ENCODE peak calls at places on chromosome 1, in eight cellular contexts. One of them, this sample, is unnamed.

GRCh38 chr1:94425821-94426484 is 7.8 kb downstream of the ABCD3 start:
- DNase-seq in DMS79 treated with DMSO at 0.1 percent for 48 hours: peak
- DNase-seq in GM20000: no peak
- DNase-seq in hypothalamus: no peak
- DNase-seq in stimulated activated CD4-positive, alpha-beta T cell treated with anti-CD3 and anti-CD28 coated beads, Interleukin-1b, Interleukin-23, amount 100 ng/mL, for 4 hours: no peak
- DNase-seq in CD8-positive, alpha-beta memory T cell: no peak
- DNase-seq in HFFc6: no peak
- DNase-seq in EL: no peak
- DNase-seq in this sample: no peak

GRCh38 chr1:43239484-43239883 is 30.3 kb upstream of the TMEM125 start:
- DNase-seq in DMS79 treated with DMSO at 0.1 percent for 48 hours: no peak
- DNase-seq in GM20000: peak
- DNase-seq in hypothalamus: no peak
- DNase-seq in stimulated activated CD4-positive, alpha-beta T cell treated with anti-CD3 and anti-CD28 coated beads, Interleukin-1b, Interleukin-23, amount 100 ng/mL, for 4 hours: no peak
- DNase-seq in CD8-positive, alpha-beta memory T cell: no peak
- DNase-seq in HFFc6: no peak
- DNase-seq in EL: no peak
- DNase-seq in this sample: no peak

GRCh38 chr1:93681549-93682412 is at the start of gene BCAR3:
- DNase-seq in DMS79 treated with DMSO at 0.1 percent for 48 hours: peak
- DNase-seq in GM20000: peak
- DNase-seq in hypothalamus: peak
- DNase-seq in stimulated activated CD4-positive, alpha-beta T cell treated with anti-CD3 and anti-CD28 coated beads, Interleukin-1b, Interleukin-23, amount 100 ng/mL, for 4 hours: no peak
- DNase-seq in CD8-positive, alpha-beta memory T cell: no peak
- DNase-seq in HFFc6: peak
- DNase-seq in EL: peak
- DNase-seq in this sample: peak

GRCh38 chr1:241074507-241074906 is 282.5 kb downstream of the RGS7 start:
- DNase-seq in DMS79 treated with DMSO at 0.1 percent for 48 hours: no peak
- DNase-seq in GM20000: no peak
- DNase-seq in hypothalamus: no peak
- DNase-seq in stimulated activated CD4-positive, alpha-beta T cell treated with anti-CD3 and anti-CD28 coated beads, Interleukin-1b, Interleukin-23, amount 100 ng/mL, for 4 hours: no peak
- DNase-seq in CD8-positive, alpha-beta memory T cell: no peak
- DNase-seq in HFFc6: no peak
- DNase-seq in EL: peak
- DNase-seq in this sample: no peak

GRCh38 chr1:226677121-226678020 is 61.7 kb downstream of the ITPKB start:
- DNase-seq in DMS79 treated with DMSO at 0.1 percent for 48 hours: no peak
- DNase-seq in GM20000: no peak
- DNase-seq in hypothalamus: peak
- DNase-seq in stimulated activated CD4-positive, alpha-beta T cell treated with anti-CD3 and anti-CD28 coated beads, Interleukin-1b, Interleukin-23, amount 100 ng/mL, for 4 hours: peak
- DNase-seq in CD8-positive, alpha-beta memory T cell: peak
- DNase-seq in HFFc6: peak
- DNase-seq in EL: peak
- DNase-seq in this sample: no peak

GRCh38 chr1:165637427-165637826 is 6.4 kb downstream of the MGST3 start:
- DNase-seq in DMS79 treated with DMSO at 0.1 percent for 48 hours: no peak
- DNase-seq in GM20000: no peak
- DNase-seq in hypothalamus: no peak
- DNase-seq in stimulated activated CD4-positive, alpha-beta T cell treated with anti-CD3 and anti-CD28 coated beads, Interleukin-1b, Interleukin-23, amount 100 ng/mL, for 4 hours: no peak
- DNase-seq in CD8-positive, alpha-beta memory T cell: no peak
- DNase-seq in HFFc6: peak
- DNase-seq in EL: peak
- DNase-seq in this sample: no peak

GRCh38 chr1:213658508-213658907 is 329.3 kb upstream of the PROX1 start:
- DNase-seq in DMS79 treated with DMSO at 0.1 percent for 48 hours: no peak
- DNase-seq in GM20000: no peak
- DNase-seq in hypothalamus: no peak
- DNase-seq in stimulated activated CD4-positive, alpha-beta T cell treated with anti-CD3 and anti-CD28 coated beads, Interleukin-1b, Interleukin-23, amount 100 ng/mL, for 4 hours: no peak
- DNase-seq in CD8-positive, alpha-beta memory T cell: no peak
- DNase-seq in HFFc6: no peak
- DNase-seq in EL: no peak
- DNase-seq in this sample: no peak

GRCh38 chr1:184788970-184789369 is 34.3 kb upstream of the EDEM3 start:
- DNase-seq in DMS79 treated with DMSO at 0.1 percent for 48 hours: no peak
- DNase-seq in GM20000: no peak
- DNase-seq in hypothalamus: no peak
- DNase-seq in stimulated activated CD4-positive, alpha-beta T cell treated with anti-CD3 and anti-CD28 coated beads, Interleukin-1b, Interleukin-23, amount 100 ng/mL, for 4 hours: no peak
- DNase-seq in CD8-positive, alpha-beta memory T cell: no peak
- DNase-seq in HFFc6: no peak
- DNase-seq in EL: no peak
- DNase-seq in this sample: no peak

GRCh38 chr1:76124196-76124595 is 49.6 kb downstream of the ST6GALNAC3 start:
- DNase-seq in DMS79 treated with DMSO at 0.1 percent for 48 hours: no peak
- DNase-seq in GM20000: no peak
- DNase-seq in hypothalamus: no peak
- DNase-seq in stimulated activated CD4-positive, alpha-beta T cell treated with anti-CD3 and anti-CD28 coated beads, Interleukin-1b, Interleukin-23, amount 100 ng/mL, for 4 hours: no peak
- DNase-seq in CD8-positive, alpha-beta memory T cell: no peak
- DNase-seq in HFFc6: no peak
- DNase-seq in EL: peak
- DNase-seq in this sample: no peak

GRCh38 chr1:24928631-24929090 is 1.4 kb downstream of the RUNX3 start:
- DNase-seq in DMS79 treated with DMSO at 0.1 percent for 48 hours: peak
- DNase-seq in GM20000: peak
- DNase-seq in hypothalamus: no peak
- DNase-seq in stimulated activated CD4-positive, alpha-beta T cell treated with anti-CD3 and anti-CD28 coated beads, Interleukin-1b, Interleukin-23, amount 100 ng/mL, for 4 hours: peak
- DNase-seq in CD8-positive, alpha-beta memory T cell: peak
- DNase-seq in HFFc6: no peak
- DNase-seq in EL: peak
- DNase-seq in this sample: no peak

GRCh38 chr1:240254778-240255291 is 163.2 kb downstream of the FMN2 start:
- DNase-seq in DMS79 treated with DMSO at 0.1 percent for 48 hours: no peak
- DNase-seq in GM20000: no peak
- DNase-seq in hypothalamus: no peak
- DNase-seq in stimulated activated CD4-positive, alpha-beta T cell treated with anti-CD3 and anti-CD28 coated beads, Interleukin-1b, Interleukin-23, amount 100 ng/mL, for 4 hours: no peak
- DNase-seq in CD8-positive, alpha-beta memory T cell: no peak
- DNase-seq in HFFc6: no peak
- DNase-seq in EL: no peak
- DNase-seq in this sample: no peak

GRCh38 chr1:184485731-184486723 is 99.2 kb downstream of the C1orf21 start:
- DNase-seq in DMS79 treated with DMSO at 0.1 percent for 48 hours: no peak
- DNase-seq in GM20000: no peak
- DNase-seq in hypothalamus: no peak
- DNase-seq in stimulated activated CD4-positive, alpha-beta T cell treated with anti-CD3 and anti-CD28 coated beads, Interleukin-1b, Interleukin-23, amount 100 ng/mL, for 4 hours: no peak
- DNase-seq in CD8-positive, alpha-beta memory T cell: no peak
- DNase-seq in HFFc6: peak
- DNase-seq in EL: no peak
- DNase-seq in this sample: no peak

GRCh38 chr1:155001438-155001687 is 1.2 kb upstream of the ZBTB7B start:
- DNase-seq in DMS79 treated with DMSO at 0.1 percent for 48 hours: no peak
- DNase-seq in GM20000: no peak
- DNase-seq in hypothalamus: no peak
- DNase-seq in stimulated activated CD4-positive, alpha-beta T cell treated with anti-CD3 and anti-CD28 coated beads, Interleukin-1b, Interleukin-23, amount 100 ng/mL, for 4 hours: no peak
- DNase-seq in CD8-positive, alpha-beta memory T cell: no peak
- DNase-seq in HFFc6: no peak
- DNase-seq in EL: no peak
- DNase-seq in this sample: no peak

GRCh38 chr1:85568660-85569059 is 11.9 kb upstream of the CCN1 start:
- DNase-seq in DMS79 treated with DMSO at 0.1 percent for 48 hours: no peak
- DNase-seq in GM20000: no peak
- DNase-seq in hypothalamus: no peak
- DNase-seq in stimulated activated CD4-positive, alpha-beta T cell treated with anti-CD3 and anti-CD28 coated beads, Interleukin-1b, Interleukin-23, amount 100 ng/mL, for 4 hours: no peak
- DNase-seq in CD8-positive, alpha-beta memory T cell: no peak
- DNase-seq in HFFc6: no peak
- DNase-seq in EL: peak
- DNase-seq in this sample: no peak

GRCh38 chr1:220786337-220787068 is at the start of gene MTARC1:
- DNase-seq in DMS79 treated with DMSO at 0.1 percent for 48 hours: peak
- DNase-seq in GM20000: peak
- DNase-seq in hypothalamus: peak
- DNase-seq in stimulated activated CD4-positive, alpha-beta T cell treated with anti-CD3 and anti-CD28 coated beads, Interleukin-1b, Interleukin-23, amount 100 ng/mL, for 4 hours: no peak
- DNase-seq in CD8-positive, alpha-beta memory T cell: no peak
- DNase-seq in HFFc6: peak
- DNase-seq in EL: peak
- DNase-seq in this sample: peak

GRCh38 chr1:207240325-207241095 is 81.0 kb upstream of the CD55 start:
- DNase-seq in DMS79 treated with DMSO at 0.1 percent for 48 hours: no peak
- DNase-seq in GM20000: no peak
- DNase-seq in hypothalamus: no peak
- DNase-seq in stimulated activated CD4-positive, alpha-beta T cell treated with anti-CD3 and anti-CD28 coated beads, Interleukin-1b, Interleukin-23, amount 100 ng/mL, for 4 hours: no peak
- DNase-seq in CD8-positive, alpha-beta memory T cell: no peak
- DNase-seq in HFFc6: peak
- DNase-seq in EL: peak
- DNase-seq in this sample: no peak

GRCh38 chr1:155002479-155003226 is at the start of gene ZBTB7B:
- DNase-seq in DMS79 treated with DMSO at 0.1 percent for 48 hours: no peak
- DNase-seq in GM20000: peak
- DNase-seq in hypothalamus: no peak
- DNase-seq in stimulated activated CD4-positive, alpha-beta T cell treated with anti-CD3 and anti-CD28 coated beads, Interleukin-1b, Interleukin-23, amount 100 ng/mL, for 4 hours: no peak
- DNase-seq in CD8-positive, alpha-beta memory T cell: no peak
- DNase-seq in HFFc6: no peak
- DNase-seq in EL: peak
- DNase-seq in this sample: no peak

GRCh38 chr1:25735956-25736529 is 64.0 kb upstream of the SELENON start:
- DNase-seq in DMS79 treated with DMSO at 0.1 percent for 48 hours: no peak
- DNase-seq in GM20000: no peak
- DNase-seq in hypothalamus: no peak
- DNase-seq in stimulated activated CD4-positive, alpha-beta T cell treated with anti-CD3 and anti-CD28 coated beads, Interleukin-1b, Interleukin-23, amount 100 ng/mL, for 4 hours: no peak
- DNase-seq in CD8-positive, alpha-beta memory T cell: no peak
- DNase-seq in HFFc6: no peak
- DNase-seq in EL: no peak
- DNase-seq in this sample: no peak

GRCh38 chr1:157237522-157237921 is 99.3 kb upstream of the ETV3 start:
- DNase-seq in DMS79 treated with DMSO at 0.1 percent for 48 hours: no peak
- DNase-seq in GM20000: no peak
- DNase-seq in hypothalamus: no peak
- DNase-seq in stimulated activated CD4-positive, alpha-beta T cell treated with anti-CD3 and anti-CD28 coated beads, Interleukin-1b, Interleukin-23, amount 100 ng/mL, for 4 hours: no peak
- DNase-seq in CD8-positive, alpha-beta memory T cell: no peak
- DNase-seq in HFFc6: no peak
- DNase-seq in EL: no peak
- DNase-seq in this sample: no peak

GRCh38 chr1:170620164-170620563 is 43.8 kb upstream of the PRRX1 start:
- DNase-seq in DMS79 treated with DMSO at 0.1 percent for 48 hours: no peak
- DNase-seq in GM20000: no peak
- DNase-seq in hypothalamus: no peak
- DNase-seq in stimulated activated CD4-positive, alpha-beta T cell treated with anti-CD3 and anti-CD28 coated beads, Interleukin-1b, Interleukin-23, amount 100 ng/mL, for 4 hours: no peak
- DNase-seq in CD8-positive, alpha-beta memory T cell: no peak
- DNase-seq in HFFc6: peak
- DNase-seq in EL: peak
- DNase-seq in this sample: no peak

GRCh38 chr1:56508523-56508983 is 70.8 kb downstream of the PLPP3 start:
- DNase-seq in DMS79 treated with DMSO at 0.1 percent for 48 hours: no peak
- DNase-seq in GM20000: no peak
- DNase-seq in hypothalamus: no peak
- DNase-seq in stimulated activated CD4-positive, alpha-beta T cell treated with anti-CD3 and anti-CD28 coated beads, Interleukin-1b, Interleukin-23, amount 100 ng/mL, for 4 hours: no peak
- DNase-seq in CD8-positive, alpha-beta memory T cell: no peak
- DNase-seq in HFFc6: no peak
- DNase-seq in EL: peak
- DNase-seq in this sample: no peak

GRCh38 chr1:26767714-26768113 is 20.0 kb upstream of the PIGV start:
- DNase-seq in DMS79 treated with DMSO at 0.1 percent for 48 hours: no peak
- DNase-seq in GM20000: no peak
- DNase-seq in hypothalamus: no peak
- DNase-seq in stimulated activated CD4-positive, alpha-beta T cell treated with anti-CD3 and anti-CD28 coated beads, Interleukin-1b, Interleukin-23, amount 100 ng/mL, for 4 hours: no peak
- DNase-seq in CD8-positive, alpha-beta memory T cell: no peak
- DNase-seq in HFFc6: no peak
- DNase-seq in EL: no peak
- DNase-seq in this sample: no peak

GRCh38 chr1:157580179-157580827 is 17.6 kb downstream of the FCRL4 start:
- DNase-seq in DMS79 treated with DMSO at 0.1 percent for 48 hours: peak
- DNase-seq in GM20000: peak
- DNase-seq in hypothalamus: no peak
- DNase-seq in stimulated activated CD4-positive, alpha-beta T cell treated with anti-CD3 and anti-CD28 coated beads, Interleukin-1b, Interleukin-23, amount 100 ng/mL, for 4 hours: no peak
- DNase-seq in CD8-positive, alpha-beta memory T cell: peak
- DNase-seq in HFFc6: peak
- DNase-seq in EL: peak
- DNase-seq in this sample: peak

GRCh38 chr1:165481820-165482532 is 37.0 kb upstream of the RXRG start:
- DNase-seq in DMS79 treated with DMSO at 0.1 percent for 48 hours: peak
- DNase-seq in GM20000: no peak
- DNase-seq in hypothalamus: no peak
- DNase-seq in stimulated activated CD4-positive, alpha-beta T cell treated with anti-CD3 and anti-CD28 coated beads, Interleukin-1b, Interleukin-23, amount 100 ng/mL, for 4 hours: no peak
- DNase-seq in CD8-positive, alpha-beta memory T cell: no peak
- DNase-seq in HFFc6: peak
- DNase-seq in EL: peak
- DNase-seq in this sample: no peak

GRCh38 chr1:248243204-248243603 is 12.0 kb downstream of the OR2M4 start:
- DNase-seq in DMS79 treated with DMSO at 0.1 percent for 48 hours: no peak
- DNase-seq in GM20000: peak
- DNase-seq in hypothalamus: no peak
- DNase-seq in stimulated activated CD4-positive, alpha-beta T cell treated with anti-CD3 and anti-CD28 coated beads, Interleukin-1b, Interleukin-23, amount 100 ng/mL, for 4 hours: no peak
- DNase-seq in CD8-positive, alpha-beta memory T cell: no peak
- DNase-seq in HFFc6: peak
- DNase-seq in EL: peak
- DNase-seq in this sample: no peak

GRCh38 chr1:161216945-161217712 is 2.0 kb downstream of the FCER1G start:
- DNase-seq in DMS79 treated with DMSO at 0.1 percent for 48 hours: peak
- DNase-seq in GM20000: peak
- DNase-seq in hypothalamus: no peak
- DNase-seq in stimulated activated CD4-positive, alpha-beta T cell treated with anti-CD3 and anti-CD28 coated beads, Interleukin-1b, Interleukin-23, amount 100 ng/mL, for 4 hours: no peak
- DNase-seq in CD8-positive, alpha-beta memory T cell: no peak
- DNase-seq in HFFc6: peak
- DNase-seq in EL: peak
- DNase-seq in this sample: no peak

GRCh38 chr1:182229907-182230522 is 161.6 kb downstream of the GLUL start:
- DNase-seq in DMS79 treated with DMSO at 0.1 percent for 48 hours: peak
- DNase-seq in GM20000: no peak
- DNase-seq in hypothalamus: no peak
- DNase-seq in stimulated activated CD4-positive, alpha-beta T cell treated with anti-CD3 and anti-CD28 coated beads, Interleukin-1b, Interleukin-23, amount 100 ng/mL, for 4 hours: no peak
- DNase-seq in CD8-positive, alpha-beta memory T cell: no peak
- DNase-seq in HFFc6: peak
- DNase-seq in EL: no peak
- DNase-seq in this sample: peak

GRCh38 chr1:238104752-238105151 is 214.0 kb upstream of the ZP4 start:
- DNase-seq in DMS79 treated with DMSO at 0.1 percent for 48 hours: no peak
- DNase-seq in GM20000: no peak
- DNase-seq in hypothalamus: no peak
- DNase-seq in stimulated activated CD4-positive, alpha-beta T cell treated with anti-CD3 and anti-CD28 coated beads, Interleukin-1b, Interleukin-23, amount 100 ng/mL, for 4 hours: no peak
- DNase-seq in CD8-positive, alpha-beta memory T cell: no peak
- DNase-seq in HFFc6: no peak
- DNase-seq in EL: no peak
- DNase-seq in this sample: no peak

GRCh38 chr1:58839871-58840835 is 56.3 kb upstream of the JUN start:
- DNase-seq in DMS79 treated with DMSO at 0.1 percent for 48 hours: no peak
- DNase-seq in GM20000: no peak
- DNase-seq in hypothalamus: no peak
- DNase-seq in stimulated activated CD4-positive, alpha-beta T cell treated with anti-CD3 and anti-CD28 coated beads, Interleukin-1b, Interleukin-23, amount 100 ng/mL, for 4 hours: no peak
- DNase-seq in CD8-positive, alpha-beta memory T cell: no peak
- DNase-seq in HFFc6: peak
- DNase-seq in EL: peak
- DNase-seq in this sample: no peak

GRCh38 chr1:112410704-112411103 is 14.7 kb downstream of the CTTNBP2NL start:
- DNase-seq in DMS79 treated with DMSO at 0.1 percent for 48 hours: no peak
- DNase-seq in GM20000: no peak
- DNase-seq in hypothalamus: no peak
- DNase-seq in stimulated activated CD4-positive, alpha-beta T cell treated with anti-CD3 and anti-CD28 coated beads, Interleukin-1b, Interleukin-23, amount 100 ng/mL, for 4 hours: no peak
- DNase-seq in CD8-positive, alpha-beta memory T cell: no peak
- DNase-seq in HFFc6: no peak
- DNase-seq in EL: no peak
- DNase-seq in this sample: no peak

GRCh38 chr1:195954848-195955247 is 653.4 kb downstream of the KCNT2 start:
- DNase-seq in DMS79 treated with DMSO at 0.1 percent for 48 hours: no peak
- DNase-seq in GM20000: no peak
- DNase-seq in hypothalamus: no peak
- DNase-seq in stimulated activated CD4-positive, alpha-beta T cell treated with anti-CD3 and anti-CD28 coated beads, Interleukin-1b, Interleukin-23, amount 100 ng/mL, for 4 hours: no peak
- DNase-seq in CD8-positive, alpha-beta memory T cell: no peak
- DNase-seq in HFFc6: no peak
- DNase-seq in EL: no peak
- DNase-seq in this sample: no peak

GRCh38 chr1:97441966-97442365 is 478.9 kb downstream of the DPYD start:
- DNase-seq in DMS79 treated with DMSO at 0.1 percent for 48 hours: no peak
- DNase-seq in GM20000: no peak
- DNase-seq in hypothalamus: no peak
- DNase-seq in stimulated activated CD4-positive, alpha-beta T cell treated with anti-CD3 and anti-CD28 coated beads, Interleukin-1b, Interleukin-23, amount 100 ng/mL, for 4 hours: no peak
- DNase-seq in CD8-positive, alpha-beta memory T cell: no peak
- DNase-seq in HFFc6: no peak
- DNase-seq in EL: no peak
- DNase-seq in this sample: peak

GRCh38 chr1:167121375-167122120 is 27.7 kb downstream of the STYXL2 start:
- DNase-seq in DMS79 treated with DMSO at 0.1 percent for 48 hours: peak
- DNase-seq in GM20000: no peak
- DNase-seq in hypothalamus: peak
- DNase-seq in stimulated activated CD4-positive, alpha-beta T cell treated with anti-CD3 and anti-CD28 coated beads, Interleukin-1b, Interleukin-23, amount 100 ng/mL, for 4 hours: no peak
- DNase-seq in CD8-positive, alpha-beta memory T cell: peak
- DNase-seq in HFFc6: no peak
- DNase-seq in EL: peak
- DNase-seq in this sample: peak

This sample was measured in NCI-H345.